ENCODE peak calls at places on chromosomes 11 and 22, in ten cellular contexts. N is ureter, M is iris pigment epithelial cell, Y is bronchial epithelial cell, T is IMR-90, X is HuH-7.5, D is Kasumi-1, R is AG08396, Z is RPMI7951, W is DMS79 treated with DMSO at 0.1 percent for 48 hours. I is an unnamed sample.

GRCh38 chr22:23828800-23829680 is 9.8 kb downstream of the DERL3 start:
- DNase-seq in D (no peak), N (no peak), M (no peak), Y (no peak), W (no peak), X (no peak), Z (no peak), T (no peak), R (no peak), I (no peak)

GRCh38 chr22:40484906-40485660 is 114.7 kb downstream of the SGSM3 start:
- DNase-seq in D (no peak), N (no peak), R (peak; percentile 21), X (no peak), Y (no peak), M (peak; percentile 56), W (no peak), Z (peak; percentile 15), T (peak; percentile 47), I (peak; percentile 85)

GRCh38 chr22:24066260-24066659 is 55.2 kb downstream of the CABIN1 start:
- DNase-seq in Y (peak; percentile 74), T (no peak), N (peak; percentile 60), W (peak; percentile 6), X (no peak), M (no peak), D (no peak), Z (no peak), R (peak; percentile 45), I (peak; percentile 59)

GRCh38 chr22:20771918-20772625 is 1.8 kb upstream of the SERPIND1 start:
- DNase-seq in W (no peak), N (no peak), T (no peak), X (no peak), M (no peak), Y (no peak), D (no peak), R (no peak), Z (no peak), I (no peak)

GRCh38 chr11:34300571-34301295 is 57.1 kb downstream of the ABTB2 start:
- DNase-seq in N (no peak), T (no peak), W (no peak), Y (no peak), D (peak; percentile 26), Z (peak; percentile 25), M (peak; percentile 16), R (no peak), X (no peak), I (no peak)

GRCh38 chr22:35357883-35358621 is 22.8 kb upstream of the HMOX1 start:
- DNase-seq in X (no peak), N (no peak), D (no peak), T (peak; percentile 40), Y (peak; percentile 97), M (no peak), Z (peak; percentile 87), R (no peak), W (no peak), I (no peak)

GRCh38 chr11:46238078-46238966 is 39.1 kb upstream of the CREB3L1 start:
- DNase-seq in T (peak; percentile 63), N (peak; percentile 69), W (peak; percentile 8), M (peak; percentile 69), Z (peak; percentile 55), X (peak; percentile 51), D (peak; percentile 50), R (peak; percentile 82), Y (no peak), I (peak; percentile 62)

GRCh38 chr11:130369713-130370112 is 55.0 kb upstream of the ZBTB44 start:
- DNase-seq in N (no peak), D (no peak), X (no peak), T (no peak), R (no peak), Z (peak; percentile 31), Y (no peak), W (no peak), M (no peak), I (no peak)

GRCh38 chr11:27246925-27247324 is 116.1 kb downstream of the CCDC34 start:
- DNase-seq in W (no peak), N (no peak), T (no peak), X (no peak), D (no peak), M (no peak), Y (no peak), R (no peak), Z (no peak), I (no peak)

GRCh38 chr11:77396305-77396704 is 77.6 kb downstream of the PAK1 start:
- DNase-seq in T (no peak), Y (no peak), W (no peak), X (peak; percentile 20), R (no peak), N (no peak), D (no peak), M (no peak), Z (no peak), I (no peak)

GRCh38 chr11:118353084-118353710 is 6.2 kb upstream of the UBE4A start:
- DNase-seq in Y (peak; percentile 29), R (no peak), W (peak; percentile 26), M (peak; percentile 12), N (no peak), T (peak; percentile 5), Z (peak; percentile 24), X (no peak), D (peak; percentile 30), I (peak; percentile 57)

GRCh38 chr11:46808804-46809431 is 37.2 kb downstream of the CKAP5 start:
- DNase-seq in D (peak; percentile 72), W (no peak), T (peak; percentile 49), Z (peak; percentile 47), M (peak; percentile 79), N (no peak), R (no peak), X (no peak), Y (peak; percentile 56), I (peak; percentile 63)

GRCh38 chr11:48101958-48102357 is 114.7 kb upstream of the OR4B1 start:
- DNase-seq in X (no peak), W (no peak), M (no peak), Y (no peak), R (no peak), D (no peak), Z (no peak), N (no peak), T (no peak), I (no peak)

GRCh38 chr11:60924110-60924905 is at the start of gene TMEM132A:
- DNase-seq in Z (peak; percentile 75), W (peak; percentile 55), N (no peak), Y (peak; percentile 56), D (no peak), T (peak; percentile 68), X (peak; percentile 100), M (peak; percentile 61), R (peak; percentile 94), I (peak; percentile 78)

GRCh38 chr11:113874096-113874919 is 1.1 kb downstream of the USP28 start:
- DNase-seq in N (no peak), Z (peak; percentile 29), Y (peak; percentile 27), T (peak; percentile 1), D (peak; percentile 27), X (no peak), R (no peak), W (peak; percentile 70), M (no peak), I (no peak)

GRCh38 chr11:35567737-35568465 is 42.5 kb upstream of the PAMR1 start:
- DNase-seq in Z (peak; percentile 21), X (no peak), R (no peak), M (peak; percentile 32), T (peak; percentile 65), W (peak; percentile 7), D (no peak), Y (peak; percentile 97), N (peak; percentile 54), I (peak; percentile 89)

GRCh38 chr22:40491990-40492631 is 121.7 kb downstream of the SGSM3 start:
- DNase-seq in R (peak; percentile 25), N (no peak), D (peak; percentile 95), T (peak; percentile 40), M (peak; percentile 21), Z (peak; percentile 39), W (peak; percentile 68), X (no peak), Y (no peak), I (peak; percentile 88)

GRCh38 chr22:28594784-28595324 is 84.8 kb downstream of the TTC28 start:
- DNase-seq in X (no peak), Z (peak; percentile 50), R (peak; percentile 39), Y (peak; percentile 63), D (peak; percentile 93), N (no peak), W (peak; percentile 48), M (peak; percentile 73), T (peak; percentile 77), I (peak; percentile 72)

GRCh38 chr11:27912916-27913315 is 195.0 kb downstream of the KIF18A start:
- DNase-seq in T (peak; percentile 36), D (no peak), R (no peak), W (no peak), Y (no peak), X (no peak), Z (peak; percentile 82), N (no peak), M (peak; percentile 83), I (no peak)

GRCh38 chr11:7688238-7688826 is 15.0 kb upstream of the CYB5R2 start:
- DNase-seq in Z (peak; percentile 21), M (peak; percentile 39), D (peak; percentile 33), X (no peak), R (peak; percentile 53), Y (peak; percentile 27), W (no peak), N (no peak), T (peak; percentile 31), I (peak; percentile 32)

GRCh38 chr11:121341609-121342008 is 49.0 kb downstream of the SC5D start:
- DNase-seq in Y (no peak), R (no peak), W (peak; percentile 26), D (no peak), N (no peak), Z (no peak), M (no peak), T (no peak), X (no peak), I (no peak)

GRCh38 chr22:49326558-49326957 is 501.1 kb downstream of the BRD1 start:
- DNase-seq in N (peak; percentile 12), R (no peak), Z (no peak), W (no peak), Y (no peak), M (no peak), X (no peak), T (no peak), D (no peak), I (no peak)

GRCh38 chr11:118791961-118792578 is 1.1 kb upstream of the DDX6 start:
- DNase-seq in T (no peak), M (peak; percentile 32), N (peak; percentile 66), R (peak; percentile 17), Y (no peak), Z (peak; percentile 13), W (no peak), D (peak; percentile 47), X (no peak), I (peak; percentile 2)

GRCh38 chr11:114604886-114605285 is 9.3 kb upstream of the NXPE4 start:
- DNase-seq in W (no peak), M (no peak), X (no peak), Y (no peak), N (no peak), T (no peak), Z (no peak), D (no peak), R (no peak), I (no peak)

GRCh38 chr11:113278925-113279324 is 35.5 kb upstream of the TTC12 start:
- DNase-seq in N (no peak), Y (no peak), R (no peak), D (no peak), T (no peak), Z (no peak), W (no peak), M (no peak), X (no peak), I (no peak)

GRCh38 chr11:95296165-95296564 is 65.2 kb upstream of the SESN3 start:
- DNase-seq in M (no peak), N (no peak), W (peak; percentile 97), X (no peak), Y (no peak), R (no peak), Z (no peak), T (no peak), D (no peak), I (no peak)

GRCh38 chr11:61787928-61788491 is 4.4 kb downstream of the TMEM258 start:
- DNase-seq in Z (peak; percentile 12), D (peak; percentile 69), N (no peak), R (no peak), W (no peak), T (peak; percentile 61), Y (peak; percentile 33), X (peak; percentile 89), M (peak; percentile 79), I (no peak)